ENCODE peak calls at places on chromosomes 6 and 20, in four cellular contexts. H is H9, B is IMR-90, O is H1. F is an unnamed sample.
A peak's percentile ranks its signal among the peaks of the same experiment; 100 is the strongest.

GRCh38 chr6:140774080-140774505 is 1358.6 kb upstream of the GJE1 start:
- DNase-seq in H (no peak), B (peak; percentile 91), O (no peak), F (no peak)

GRCh38 chr6:134288538-134289203 is 29.2 kb downstream of the SGK1 start:
- DNase-seq in H (no peak), B (peak; percentile 94), O (no peak), F (no peak)

GRCh38 chr6:146594495-146594894 is 4.3 kb upstream of the ADGB start:
- DNase-seq in H (no peak), B (no peak), O (no peak), F (no peak)

GRCh38 chr6:121443953-121444590 is 8.6 kb downstream of the GJA1 start:
- DNase-seq in H (no peak), B (no peak), O (no peak), F (no peak)

GRCh38 chr6:8785223-8785622 is 349.9 kb upstream of the SLC35B3 start:
- DNase-seq in H (no peak), B (no peak), O (no peak), F (no peak)

GRCh38 chr6:91132461-91132860 is 545.6 kb upstream of the MAP3K7 start:
- DNase-seq in H (no peak), B (no peak), O (no peak), F (no peak)

GRCh38 chr20:61184194-61184593 is 67.9 kb upstream of the CDH4 start:
- DNase-seq in H (no peak), B (no peak), O (no peak), F (no peak)

GRCh38 chr6:132715204-132715603 is 1.3 kb upstream of the VNN1 start:
- DNase-seq in H (peak; percentile 87), B (peak; percentile 76), O (peak; percentile 54), F (peak; percentile 29)

GRCh38 chr6:149852180-149852579 is 12.0 kb downstream of the LRP11 start:
- DNase-seq in H (no peak), B (peak; percentile 62), O (no peak), F (no peak)

GRCh38 chr20:2801459-2801728 is 967 bp upstream of the CPXM1 start:
- DNase-seq in H (peak; percentile 31), B (no peak), O (no peak), F (no peak)

GRCh38 chr20:2101935-2102584 is 433 bp downstream of the STK35 start:
- DNase-seq in H (peak; percentile 92), B (peak; percentile 91), O (peak; percentile 90), F (peak; percentile 95)

GRCh38 chr6:154981071-154981373 is 14.1 kb upstream of the TIAM2 start:
- DNase-seq in H (no peak), B (no peak), O (no peak), F (no peak)

GRCh38 chr6:147132889-147133288 is 71.3 kb upstream of the STXBP5 start:
- DNase-seq in H (no peak), B (peak; percentile 62), O (no peak), F (no peak)

GRCh38 chr6:149961728-149962425 is 1.9 kb upstream of the ULBP1 start:
- DNase-seq in H (peak; percentile 64), B (no peak), O (peak; percentile 66), F (no peak)

GRCh38 chr20:11218035-11218680 is 544.4 kb upstream of the JAG1 start:
- DNase-seq in H (no peak), B (no peak), O (no peak), F (no peak)

DNA sequence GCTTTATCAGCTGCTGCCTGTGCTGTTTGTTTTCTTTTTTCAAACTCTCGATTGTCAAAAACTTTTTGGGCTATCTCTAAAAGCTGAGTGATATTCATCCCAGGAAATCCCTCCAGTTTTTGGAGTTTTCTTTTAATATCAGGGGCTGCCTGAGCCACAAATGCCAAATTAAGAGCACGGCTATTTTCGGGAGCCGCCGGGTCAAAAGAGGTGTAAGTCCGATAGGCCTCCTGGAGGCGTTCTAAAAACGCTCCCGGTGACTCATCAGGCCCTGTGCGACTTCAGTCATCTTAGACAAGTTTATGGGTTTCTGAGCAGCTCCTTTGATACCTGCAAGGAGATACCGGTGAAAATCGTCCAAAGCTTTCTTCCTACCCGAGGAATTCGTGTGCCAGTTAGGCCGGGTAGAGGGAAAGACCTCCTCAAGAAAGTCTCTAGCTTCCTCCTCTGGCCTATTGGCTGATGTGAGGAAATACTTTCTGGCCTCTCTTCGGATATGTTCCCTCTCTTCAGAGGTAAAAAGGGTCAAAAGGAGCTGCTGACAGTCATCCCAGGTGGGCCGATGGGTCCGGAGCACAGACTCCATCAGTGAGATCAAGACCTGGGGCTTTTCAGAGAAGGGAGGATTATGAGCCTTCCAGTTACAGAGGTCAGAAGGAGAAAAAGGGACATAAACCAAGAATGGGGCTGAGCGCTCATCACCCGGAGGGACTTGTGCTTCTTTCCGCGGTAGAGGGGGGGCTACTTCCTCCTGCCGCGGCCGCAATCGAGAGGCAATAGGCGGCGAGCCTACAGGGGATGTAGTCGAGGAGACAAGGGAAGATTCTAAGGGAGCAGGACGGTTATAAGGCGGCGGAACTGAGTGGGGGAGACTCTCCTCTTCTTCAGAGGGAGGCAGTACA is 151.1 kb downstream of the TRIM27 start:
- DNase-seq in H (peak; percentile 45), B (no peak), O (no peak), F (no peak)
- H3K23ac ChIP-seq in H (no peak overlapping the region), B (no peak overlapping the region), O (no peak overlapping the region), F (no peak overlapping the region)

DNA sequence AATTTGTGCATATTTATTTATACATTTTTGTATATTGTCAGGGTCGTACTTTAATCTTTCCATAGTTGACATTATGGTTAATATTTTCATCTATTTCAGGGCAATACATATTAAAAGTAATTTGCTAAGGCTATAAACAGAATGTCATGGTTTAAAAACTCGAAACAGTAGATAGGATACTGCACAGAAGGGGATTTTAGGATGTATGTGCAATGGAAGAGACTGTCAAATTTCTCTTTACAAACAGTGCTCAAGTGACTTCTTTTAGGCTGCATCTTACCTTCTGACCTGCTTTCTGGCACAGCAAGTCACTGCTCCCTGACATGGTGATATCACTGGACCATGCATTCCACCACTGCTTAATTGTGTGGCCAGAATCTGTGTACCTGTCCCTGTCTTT is 152.9 kb downstream of the EPHA7 start:
- DNase-seq in H (no peak), B (no peak), O (no peak), F (no peak)
- H3K23ac ChIP-seq in H (no peak overlapping the region), B (no peak overlapping the region), O (no peak overlapping the region), F (no peak overlapping the region)

GRCh38 chr6:3376064-3376463 is 80.8 kb downstream of the SLC22A23 start:
- DNase-seq in H (no peak), B (no peak), O (no peak), F (no peak)

GRCh38 chr6:3372184-3372846 is 84.5 kb downstream of the SLC22A23 start:
- DNase-seq in H (no peak), B (no peak), O (no peak), F (no peak)

GRCh38 chr6:3372912-3373554 is 83.8 kb downstream of the SLC22A23 start:
- DNase-seq in H (no peak), B (no peak), O (no peak), F (no peak)

GRCh38 chr6:3371222-3371949 is 85.5 kb downstream of the SLC22A23 start:
- DNase-seq in H (no peak), B (no peak), O (no peak), F (no peak)

DNA sequence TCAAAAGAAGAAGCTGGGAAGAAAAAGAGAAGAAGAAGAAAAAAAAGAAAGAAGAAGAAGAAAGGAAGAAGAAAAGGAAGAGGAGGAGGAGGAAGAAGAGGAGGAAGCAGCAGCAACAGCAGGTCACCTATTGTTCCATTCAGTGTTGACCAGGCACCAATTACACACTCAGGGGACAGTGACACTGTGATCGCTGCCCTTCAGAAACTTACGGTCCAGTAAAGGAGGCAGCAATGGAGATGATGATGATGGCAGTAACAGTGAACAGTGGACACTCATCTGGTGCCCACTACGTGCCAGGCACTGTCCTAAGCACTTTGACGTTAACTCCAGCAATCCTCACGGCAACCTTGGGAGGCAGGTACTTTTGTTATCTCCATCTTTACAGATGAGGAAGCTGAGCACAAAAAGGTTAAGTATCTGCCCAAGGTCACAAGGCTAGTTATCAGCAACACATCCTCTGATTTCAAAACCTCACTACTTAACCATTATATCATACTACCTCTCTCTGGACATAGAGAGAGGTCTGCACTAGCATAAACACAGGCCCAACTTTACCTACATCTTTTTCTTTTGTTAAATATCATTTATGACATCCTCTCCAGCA is 83.2 kb downstream of the SLC22A23 start:
- DNase-seq in H (no peak), B (no peak), O (no peak), F (no peak)
- H3K23ac ChIP-seq in H (no peak overlapping the region), B (no peak overlapping the region), O (no peak overlapping the region), F (no peak overlapping the region)

GRCh38 chr6:43368517-43369160 is 808 bp downstream of the ZNF318 start:
- DNase-seq in H (peak; percentile 51), B (peak; percentile 37), O (peak; percentile 65), F (peak; percentile 62)

GRCh38 chr6:43373252-43373875 is 3.9 kb upstream of the ZNF318 start:
- DNase-seq in H (no peak), B (no peak), O (no peak), F (no peak)

GRCh38 chr6:43367245-43367984 is 2.0 kb downstream of the ZNF318 start:
- DNase-seq in H (no peak), B (peak; percentile 2), O (no peak), F (no peak)

DNA sequence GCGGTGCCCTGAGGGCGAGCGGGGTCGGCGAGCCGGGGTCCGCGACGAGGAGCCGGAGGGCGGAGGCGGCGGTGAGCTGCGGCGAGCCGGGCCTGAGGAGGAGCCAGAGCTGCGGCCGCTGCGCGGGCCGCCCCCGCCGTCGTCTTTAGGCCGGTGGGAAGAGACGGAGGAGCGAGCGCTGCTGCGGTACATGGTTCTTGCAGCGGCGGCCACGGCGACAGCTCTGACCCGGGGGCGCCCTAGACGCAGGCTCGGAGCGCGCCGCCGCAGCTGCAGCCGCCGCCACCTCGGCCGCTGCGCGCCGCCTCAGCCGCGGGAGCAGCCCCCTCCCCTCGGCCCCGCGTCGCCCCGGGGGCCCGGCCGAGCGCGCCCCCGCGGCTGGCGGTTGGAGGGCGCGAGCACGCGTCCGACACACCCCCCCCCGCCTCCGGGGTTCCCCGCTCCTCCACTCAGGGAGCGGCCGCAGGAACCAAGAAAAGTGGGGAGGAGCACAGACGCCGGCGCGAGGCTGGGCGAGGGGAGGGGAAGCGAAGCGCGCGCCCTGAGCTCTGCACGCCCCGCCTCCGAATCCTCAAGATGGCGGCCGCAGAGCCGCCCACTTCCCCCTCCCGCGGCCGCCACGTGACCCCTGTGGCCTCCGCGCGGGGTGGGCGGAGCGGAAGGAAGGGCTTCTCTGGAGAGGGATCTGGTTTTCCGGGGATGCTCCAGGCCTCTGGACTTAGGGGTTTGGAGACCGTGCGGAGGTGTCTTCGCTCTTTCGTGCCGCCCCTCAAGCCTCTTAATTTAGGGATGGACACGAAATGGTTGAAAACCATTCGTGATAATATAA is at the start of gene ZNF318:
- DNase-seq in H (peak; percentile 96), B (peak; percentile 96), O (peak; percentile 92), F (peak; percentile 98)
- H3K23ac ChIP-seq in H (no peak within 1 kb of the TSS), B (peak within 1 kb of the TSS; percentile 70), O (no peak within 1 kb of the TSS), F (peak within 1 kb of the TSS; percentile 90)

DNA sequence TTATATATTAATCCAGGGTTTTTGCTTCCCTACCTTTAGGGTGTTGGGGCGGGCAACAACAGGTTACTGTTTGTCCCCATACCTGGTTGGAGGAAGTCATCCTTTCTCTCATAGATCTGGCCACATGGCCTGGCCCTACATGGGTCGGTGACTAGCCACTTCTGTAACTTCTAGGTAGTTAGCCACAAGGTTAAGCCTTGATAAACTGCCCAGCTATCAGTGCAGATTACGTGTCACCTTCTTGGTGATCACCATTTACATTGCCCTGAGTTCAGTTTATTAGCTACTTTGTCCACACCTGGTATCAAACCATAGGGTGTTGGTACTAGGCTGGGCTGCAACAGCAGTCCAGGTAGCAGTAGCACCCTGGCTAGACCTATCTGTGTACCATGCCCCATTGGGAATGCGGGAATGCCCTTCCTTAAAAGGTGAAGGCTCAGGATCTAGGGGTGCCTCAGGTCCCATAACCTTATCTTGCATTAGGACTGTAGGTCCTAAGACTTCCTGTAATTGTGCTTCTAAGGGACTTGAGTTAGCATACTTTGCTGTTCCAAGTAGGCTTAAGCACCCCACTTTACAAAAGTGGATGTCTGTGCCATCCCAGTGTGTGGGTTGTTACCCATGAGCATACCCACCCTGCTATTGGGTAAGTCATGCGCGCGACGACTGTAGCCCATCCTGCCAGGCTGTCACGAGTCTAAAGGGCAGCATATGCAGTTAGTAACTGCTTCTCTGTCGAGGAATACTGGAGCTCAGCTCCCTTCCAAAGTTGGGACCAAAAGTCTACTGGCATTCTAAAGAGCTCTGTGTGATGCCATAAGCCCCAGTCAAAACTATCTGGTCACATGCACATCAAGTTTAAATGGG is 5.2 kb downstream of the ZKSCAN3 start:
- DNase-seq in H (no peak), B (no peak), O (no peak), F (no peak)
- H3K23ac ChIP-seq in H (no peak overlapping the region), B (peak overlapping the region; percentile 46), O (no peak overlapping the region), F (no peak overlapping the region)